ENCODE peak calls at places on chromosomes 16 and 17, in seven cellular contexts. A is GM20000; V is H54; R is pancreas; G is activated naive CD8-positive, alpha-beta T cell treated with anti-CD3 and anti-CD28 coated beads, Interleukin-2, amount 50 U/mL, for 24 hours; Y is anterior cingulate cortex; H is GM19239. N is an unnamed sample.

GRCh38 chr17:79844869-79845600 is 5.8 kb upstream of the CBX4 start:
- DNase-seq in A (peak), V (peak), R (peak), G (peak), Y (no peak), H (peak), N (peak)

GRCh38 chr16:81516478-81517149 is 72.0 kb downstream of the CMIP start:
- DNase-seq in A (no peak), V (no peak), R (no peak), G (no peak), Y (no peak), H (no peak), N (no peak)

GRCh38 chr17:68172461-68172954 is 75.3 kb upstream of the AMZ2 start:
- DNase-seq in A (peak), V (no peak), R (peak), G (peak), Y (no peak), H (no peak), N (peak)

GRCh38 chr17:909642-910323 is 69.8 kb downstream of the NXN start:
- DNase-seq in A (no peak), V (no peak), R (no peak), G (no peak), Y (no peak), H (no peak), N (no peak)

GRCh38 chr17:80243526-80244433 is 16.9 kb upstream of the RNF213 start:
- DNase-seq in A (no peak), V (no peak), R (no peak), G (no peak), Y (no peak), H (no peak), N (peak)

GRCh38 chr16:51500306-51500705 is 349.2 kb upstream of the SALL1 start:
- DNase-seq in A (no peak), V (no peak), R (no peak), G (no peak), Y (no peak), H (no peak), N (no peak)

GRCh38 chr16:67930191-67930590 is 1.5 kb downstream of the CTRL start:
- DNase-seq in A (no peak), V (no peak), R (no peak), G (no peak), Y (no peak), H (no peak), N (no peak)

GRCh38 chr17:77666480-77666879 is 292.0 kb upstream of the TNRC6C start:
- DNase-seq in A (no peak), V (no peak), R (no peak), G (no peak), Y (no peak), H (no peak), N (no peak)

GRCh38 chr16:68287276-68288251 is 23.2 kb downstream of the SLC7A6OS start:
- DNase-seq in A (no peak), V (peak), R (no peak), G (peak), Y (no peak), H (no peak), N (no peak)

GRCh38 chr16:4313563-4314531 is 2.0 kb upstream of the GLIS2 start:
- DNase-seq in A (peak), V (no peak), R (peak), G (peak), Y (no peak), H (peak), N (no peak)

GRCh38 chr17:47907932-47908562 is 12.0 kb downstream of the SP2 start:
- DNase-seq in A (no peak), V (no peak), R (no peak), G (no peak), Y (no peak), H (no peak), N (no peak)

GRCh38 chr16:49986351-49987124 is 38.5 kb upstream of the CNEP1R1 start:
- DNase-seq in A (no peak), V (peak), R (no peak), G (no peak), Y (no peak), H (no peak), N (no peak)

GRCh38 chr17:38667099-38667786 is 7.5 kb downstream of the EPOP start:
- DNase-seq in A (peak), V (peak), R (peak), G (peak), Y (no peak), H (peak), N (peak)

GRCh38 chr16:56191807-56192643 is 736 bp downstream of the GNAO1 start:
- DNase-seq in A (peak), V (no peak), R (no peak), G (no peak), Y (no peak), H (no peak), N (no peak)

GRCh38 chr16:56190903-56191806 is at the start of gene GNAO1:
- DNase-seq in A (peak), V (peak), R (peak), G (peak), Y (peak), H (no peak), N (peak)

GRCh38 chr17:36611345-36612072 is 10.1 kb downstream of the MRM1 start:
- DNase-seq in A (no peak), V (peak), R (no peak), G (no peak), Y (no peak), H (no peak), N (no peak)

GRCh38 chr17:45867171-45867570 is 22.5 kb downstream of the SPPL2C start:
- DNase-seq in A (no peak), V (no peak), R (no peak), G (no peak), Y (no peak), H (no peak), N (no peak)